ENCODE peak calls at places on chromosomes 7 and 10, in ten cellular contexts. Z, B, G, C, H, E, M, O, P and R are unnamed samples.

GRCh38 chr10:82934429-82934828 is 1059.4 kb downstream of the NRG3 start:
- DNase-seq in Z (no peak), B (no peak), G (no peak), C (peak), H (no peak), E (no peak), M (no peak), O (no peak), P (peak), R (peak)

GRCh38 chr10:76733441-76733840 is 904.2 kb downstream of the KCNMA1 start:
- DNase-seq in Z (no peak), B (no peak), G (no peak), C (no peak), H (no peak), E (no peak), M (no peak), O (no peak), P (no peak), R (no peak)

GRCh38 chr7:157339777-157340677 is 3.2 kb downstream of the DNAJB6 start:
- DNase-seq in Z (peak), B (no peak), G (peak), C (peak), H (peak), E (peak), M (peak), O (peak), P (peak), R (peak)

GRCh38 chr7:106064329-106064728 is 47.8 kb downstream of the SYPL1 start:
- DNase-seq in Z (no peak), B (no peak), G (no peak), C (no peak), H (no peak), E (no peak), M (no peak), O (no peak), P (peak), R (no peak)

GRCh38 chr10:21702633-21703111 is 168.6 kb downstream of the MLLT10 start:
- DNase-seq in Z (peak), B (no peak), G (no peak), C (no peak), H (no peak), E (no peak), M (no peak), O (no peak), P (no peak), R (no peak)

GRCh38 chr10:16491933-16492332 is 29.7 kb downstream of the C1QL3 start:
- DNase-seq in Z (no peak), B (no peak), G (no peak), C (no peak), H (no peak), E (no peak), M (no peak), O (no peak), P (peak), R (peak)

GRCh38 chr10:104329754-104330153 is 8.5 kb downstream of the ITPRIP start:
- DNase-seq in Z (no peak), B (no peak), G (no peak), C (peak), H (no peak), E (no peak), M (peak), O (no peak), P (no peak), R (no peak)

GRCh38 chr7:96440328-96440727 is 118.4 kb upstream of the SLC25A13 start:
- DNase-seq in Z (no peak), B (no peak), G (no peak), C (no peak), H (no peak), E (no peak), M (no peak), O (no peak), P (no peak), R (no peak)

GRCh38 chr10:113585949-113586348 is 33.1 kb downstream of the HABP2 start:
- DNase-seq in Z (no peak), B (no peak), G (no peak), C (no peak), H (no peak), E (no peak), M (peak), O (no peak), P (no peak), R (no peak)

GRCh38 chr7:26891400-26892355 is 27.3 kb upstream of the SKAP2 start:
- DNase-seq in Z (no peak), B (no peak), G (no peak), C (peak), H (no peak), E (no peak), M (peak), O (no peak), P (no peak), R (no peak)

GRCh38 chr7:46725136-46725535 is 804.1 kb upstream of the IGFBP3 start:
- DNase-seq in Z (no peak), B (no peak), G (no peak), C (no peak), H (no peak), E (no peak), M (no peak), O (no peak), P (no peak), R (no peak)

GRCh38 chr7:794207-794606 is 38.1 kb upstream of the SUN1 start:
- DNase-seq in Z (no peak), B (no peak), G (no peak), C (no peak), H (no peak), E (no peak), M (no peak), O (no peak), P (no peak), R (no peak)

GRCh38 chr10:130424418-130424817 is 288.2 kb downstream of the GLRX3 start:
- DNase-seq in Z (no peak), B (no peak), G (no peak), C (no peak), H (no peak), E (no peak), M (no peak), O (no peak), P (no peak), R (no peak)

GRCh38 chr7:11191574-11192220 is 218.0 kb downstream of the PHF14 start:
- DNase-seq in Z (no peak), B (no peak), G (no peak), C (no peak), H (no peak), E (no peak), M (no peak), O (no peak), P (no peak), R (no peak)

GRCh38 chr10:7625836-7626235 is 40.9 kb downstream of the ITIH5 start:
- DNase-seq in Z (no peak), B (no peak), G (no peak), C (no peak), H (no peak), E (no peak), M (no peak), O (no peak), P (no peak), R (no peak)

GRCh38 chr10:7832060-7832459 is 13.8 kb downstream of the TAF3 start:
- DNase-seq in Z (no peak), B (no peak), G (no peak), C (no peak), H (no peak), E (no peak), M (no peak), O (no peak), P (no peak), R (no peak)

GRCh38 chr7:55539380-55539779 is 32.9 kb downstream of the VOPP1 start:
- DNase-seq in Z (no peak), B (no peak), G (no peak), C (no peak), H (no peak), E (no peak), M (peak), O (no peak), P (no peak), R (no peak)

GRCh38 chr7:8440670-8441069 is 7.3 kb downstream of the NXPH1 start:
- DNase-seq in Z (no peak), B (no peak), G (no peak), C (no peak), H (no peak), E (no peak), M (no peak), O (no peak), P (no peak), R (no peak)